ENCODE peak calls at places on chromosome 9, in seven cellular contexts. K, W, Y, E, C, D and O are unnamed samples.

GRCh38 chr9:127213859-127214258 is 50.7 kb upstream of the GARNL3 start:
- DNase-seq in K (no peak), W (no peak), Y (no peak), E (no peak), C (no peak), D (no peak), O (no peak)

GRCh38 chr9:83572524-83572923 is 34.3 kb upstream of the FRMD3 start:
- DNase-seq in K (no peak), W (no peak), Y (no peak), E (no peak), C (no peak), D (no peak), O (no peak)

GRCh38 chr9:76887003-76887821 is 18.7 kb downstream of the PRUNE2 start:
- DNase-seq in K (no peak), W (no peak), Y (no peak), E (no peak), C (no peak), D (no peak), O (no peak)

GRCh38 chr9:93207326-93207814 is 23.4 kb downstream of the WNK2 start:
- DNase-seq in K (peak), W (no peak), Y (no peak), E (no peak), C (no peak), D (no peak), O (no peak)

GRCh38 chr9:87573841-87574342 is 76.2 kb downstream of the DAPK1 start:
- DNase-seq in K (no peak), W (no peak), Y (no peak), E (no peak), C (no peak), D (no peak), O (no peak)

GRCh38 chr9:37995348-37995737 is 73.7 kb downstream of the SHB start:
- DNase-seq in K (no peak), W (no peak), Y (no peak), E (no peak), C (no peak), D (no peak), O (no peak)

GRCh38 chr9:124342946-124343485 is 72.2 kb downstream of the PSMB7 start:
- DNase-seq in K (no peak), W (no peak), Y (no peak), E (no peak), C (no peak), D (no peak), O (no peak)

GRCh38 chr9:98607152-98607551 is 101.6 kb downstream of the GABBR2 start:
- DNase-seq in K (no peak), W (no peak), Y (no peak), E (no peak), C (no peak), D (no peak), O (no peak)

GRCh38 chr9:128087262-128087661 is 19.2 kb downstream of the SLC25A25 start:
- DNase-seq in K (no peak), W (no peak), Y (no peak), E (no peak), C (no peak), D (no peak), O (no peak)

GRCh38 chr9:79946718-79947117 is 375.0 kb downstream of the TLE4 start:
- DNase-seq in K (no peak), W (no peak), Y (no peak), E (no peak), C (no peak), D (no peak), O (no peak)

GRCh38 chr9:112180387-112180881 is 5.3 kb upstream of the SUSD1 start:
- DNase-seq in K (no peak), W (no peak), Y (peak), E (no peak), C (peak), D (no peak), O (no peak)

GRCh38 chr9:109088221-109088620 is 31.5 kb downstream of the TMEM245 start:
- DNase-seq in K (no peak), W (no peak), Y (no peak), E (no peak), C (no peak), D (no peak), O (no peak)

GRCh38 chr9:128393171-128393761 is 22.1 kb downstream of the URM1 start:
- DNase-seq in K (peak), W (no peak), Y (no peak), E (no peak), C (no peak), D (no peak), O (no peak)

GRCh38 chr9:27183701-27184100 is 74.7 kb downstream of the TEK start:
- DNase-seq in K (no peak), W (no peak), Y (no peak), E (no peak), C (no peak), D (no peak), O (no peak)

GRCh38 chr9:115107701-115108100 is 10.3 kb downstream of the TNC start:
- DNase-seq in K (no peak), W (no peak), Y (no peak), E (no peak), C (no peak), D (no peak), O (no peak)

GRCh38 chr9:124770359-124771020 is 621 bp downstream of the NR6A1 start:
- DNase-seq in K (peak), W (no peak), Y (no peak), E (no peak), C (peak), D (no peak), O (no peak)

GRCh38 chr9:86126998-86127972 is 27.9 kb upstream of the GOLM1 start:
- DNase-seq in K (peak), W (peak), Y (peak), E (no peak), C (peak), D (no peak), O (no peak)

GRCh38 chr9:2726620-2727335 is 9.5 kb downstream of the KCNV2 start:
- DNase-seq in K (no peak), W (no peak), Y (no peak), E (no peak), C (no peak), D (no peak), O (no peak)

GRCh38 chr9:107816187-107817021 is 326.8 kb upstream of the KLF4 start:
- DNase-seq in K (no peak), W (no peak), Y (no peak), E (no peak), C (no peak), D (peak), O (no peak)

GRCh38 chr9:107819772-107820171 is 330.2 kb upstream of the KLF4 start:
- DNase-seq in K (no peak), W (no peak), Y (no peak), E (no peak), C (no peak), D (no peak), O (no peak)

GRCh38 chr9:107813287-107813686 is 323.7 kb upstream of the KLF4 start:
- DNase-seq in K (no peak), W (no peak), Y (no peak), E (no peak), C (no peak), D (no peak), O (no peak)

GRCh38 chr9:107810493-107810931 is 320.9 kb upstream of the KLF4 start:
- DNase-seq in K (no peak), W (no peak), Y (no peak), E (no peak), C (no peak), D (no peak), O (no peak)

DNA sequence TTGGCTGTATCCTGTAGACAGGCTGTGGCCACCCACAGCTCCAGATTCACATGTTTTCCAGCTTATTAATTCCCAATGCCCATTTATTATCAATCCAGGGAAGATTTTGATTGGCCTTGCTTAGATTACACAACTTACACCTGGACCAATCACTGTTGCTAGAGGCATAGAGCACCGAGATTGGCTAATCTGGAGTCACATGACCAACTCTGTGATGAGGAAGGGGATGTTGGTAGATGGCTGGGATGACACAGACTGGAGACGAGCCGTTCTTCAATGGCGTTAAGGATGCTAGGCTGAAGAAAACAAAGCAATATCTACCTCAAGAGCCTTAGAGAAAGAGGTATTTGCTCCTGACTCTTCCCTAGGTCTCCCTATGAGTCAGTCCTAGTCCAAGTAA is 326.2 kb upstream of the KLF4 start:
- DNase-seq in K (no peak), W (no peak), Y (no peak), E (no peak), C (no peak), D (no peak), O (no peak)
- TF ChIP-seq TAF1 in K (no peak), W (no peak), Y (no peak), E (no peak), C (no peak), D (no peak), O (no peak)

GRCh38 chr9:70495514-70495913 is 81.1 kb upstream of the KLF9 start:
- DNase-seq in K (no peak), W (no peak), Y (no peak), E (no peak), C (peak), D (no peak), O (no peak)

GRCh38 chr9:70490478-70490877 is 76.0 kb upstream of the KLF9 start:
- DNase-seq in K (no peak), W (no peak), Y (no peak), E (no peak), C (no peak), D (no peak), O (no peak)

GRCh38 chr9:70491798-70492736 is 77.6 kb upstream of the KLF9 start:
- DNase-seq in K (no peak), W (no peak), Y (no peak), E (no peak), C (no peak), D (no peak), O (no peak)

GRCh38 chr9:70494221-70494620 is 79.8 kb upstream of the KLF9 start:
- DNase-seq in K (no peak), W (no peak), Y (no peak), E (no peak), C (no peak), D (no peak), O (no peak)

GRCh38 chr9:70493046-70493445 is 78.6 kb upstream of the KLF9 start:
- DNase-seq in K (no peak), W (no peak), Y (no peak), E (no peak), C (no peak), D (no peak), O (no peak)
- TF ChIP-seq POLR2AphosphoS5 in K (no peak), W (no peak), Y (no peak), E (no peak), C (no peak), D (no peak), O (no peak)

GRCh38 chr9:34993502-34994428 is 4.2 kb downstream of the DNAJB5 start:
- DNase-seq in K (peak), W (no peak), Y (no peak), E (no peak), C (no peak), D (no peak), O (no peak)
- TF ChIP-seq TAF1 in K (no peak), W (peak), Y (no peak), E (no peak), C (no peak), D (no peak), O (no peak)

DNA sequence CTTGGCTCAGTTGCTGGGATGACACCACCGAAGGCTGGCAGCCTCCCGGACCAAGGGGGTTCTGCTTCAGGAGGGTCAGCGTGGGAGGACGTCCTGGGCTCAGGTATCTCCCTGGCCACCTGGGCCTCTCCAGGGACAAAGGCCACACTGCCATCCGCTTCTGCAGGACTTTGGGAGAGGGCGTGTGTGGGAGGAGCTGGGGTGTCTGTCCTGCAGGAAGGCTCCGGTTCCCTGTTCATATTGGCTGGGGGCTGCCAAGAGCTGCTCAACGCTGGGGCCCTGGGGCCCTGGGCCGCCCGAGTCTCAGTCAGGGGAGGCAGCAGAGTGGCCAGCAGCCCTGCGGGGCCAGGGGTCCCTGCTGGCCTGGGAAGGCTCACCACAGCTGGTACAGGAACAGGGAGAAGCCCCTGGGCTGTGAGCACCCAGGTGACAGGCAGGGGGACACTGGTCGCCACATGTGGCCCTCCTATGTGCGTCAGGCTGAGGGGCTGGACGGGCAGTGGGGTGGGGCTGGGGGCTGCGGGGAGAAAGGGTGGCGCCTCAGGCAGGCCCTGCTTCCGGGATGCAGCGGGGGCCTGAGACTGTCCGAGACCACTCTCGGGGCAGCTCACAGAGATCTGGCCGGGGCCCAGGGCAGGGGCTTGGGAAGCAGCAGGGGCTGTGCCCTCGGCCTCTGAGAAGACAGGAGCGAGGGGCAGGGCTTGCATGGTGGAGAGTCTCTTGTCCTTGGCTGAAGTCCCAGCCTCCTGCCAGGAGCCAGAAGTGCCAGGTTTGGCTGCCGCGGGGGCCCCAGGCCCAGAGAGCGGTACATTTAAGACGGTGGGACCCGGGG is 4.9 kb upstream of the CARD9 start:
- DNase-seq in K (no peak), W (no peak), Y (no peak), E (no peak), C (no peak), D (no peak), O (no peak)
- TF ChIP-seq POLR2AphosphoS5 in K (no peak), W (no peak), Y (no peak), E (no peak), C (no peak), D (no peak), O (no peak)

DNA sequence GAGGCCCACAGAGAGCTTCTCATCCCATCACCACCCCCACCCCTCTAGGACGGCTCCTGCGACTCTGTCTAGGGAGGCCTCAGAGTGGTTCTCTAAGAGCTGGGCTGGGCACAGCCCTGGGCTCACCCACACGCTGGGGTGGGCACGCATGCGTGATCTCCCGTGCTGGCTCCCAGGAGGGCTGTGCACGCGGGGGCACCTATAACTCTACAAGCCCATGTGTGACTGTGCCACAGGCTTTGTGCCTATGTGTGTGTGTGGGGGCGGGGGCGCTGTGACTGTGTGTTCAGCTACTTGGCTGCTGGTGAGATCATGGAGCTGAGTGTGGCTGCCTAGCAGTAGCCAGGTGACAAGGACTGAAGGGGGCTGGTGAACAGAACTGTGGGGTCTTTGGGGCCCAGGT is 32.2 kb downstream of the NDUFA8 start:
- DNase-seq in K (no peak), W (no peak), Y (no peak), E (no peak), C (no peak), D (no peak), O (no peak)
- TF ChIP-seq TAF1 in K (no peak), W (no peak), Y (no peak), E (no peak), C (no peak), D (no peak), O (no peak)

GRCh38 chr9:129597355-129598088 is 23.4 kb downstream of the C9orf50 start:
- DNase-seq in K (peak), W (no peak), Y (peak), E (no peak), C (no peak), D (no peak), O (no peak)
- TF ChIP-seq POLR2AphosphoS5 in K (no peak), W (no peak), Y (peak), E (no peak), C (no peak), D (no peak), O (no peak)

DNA sequence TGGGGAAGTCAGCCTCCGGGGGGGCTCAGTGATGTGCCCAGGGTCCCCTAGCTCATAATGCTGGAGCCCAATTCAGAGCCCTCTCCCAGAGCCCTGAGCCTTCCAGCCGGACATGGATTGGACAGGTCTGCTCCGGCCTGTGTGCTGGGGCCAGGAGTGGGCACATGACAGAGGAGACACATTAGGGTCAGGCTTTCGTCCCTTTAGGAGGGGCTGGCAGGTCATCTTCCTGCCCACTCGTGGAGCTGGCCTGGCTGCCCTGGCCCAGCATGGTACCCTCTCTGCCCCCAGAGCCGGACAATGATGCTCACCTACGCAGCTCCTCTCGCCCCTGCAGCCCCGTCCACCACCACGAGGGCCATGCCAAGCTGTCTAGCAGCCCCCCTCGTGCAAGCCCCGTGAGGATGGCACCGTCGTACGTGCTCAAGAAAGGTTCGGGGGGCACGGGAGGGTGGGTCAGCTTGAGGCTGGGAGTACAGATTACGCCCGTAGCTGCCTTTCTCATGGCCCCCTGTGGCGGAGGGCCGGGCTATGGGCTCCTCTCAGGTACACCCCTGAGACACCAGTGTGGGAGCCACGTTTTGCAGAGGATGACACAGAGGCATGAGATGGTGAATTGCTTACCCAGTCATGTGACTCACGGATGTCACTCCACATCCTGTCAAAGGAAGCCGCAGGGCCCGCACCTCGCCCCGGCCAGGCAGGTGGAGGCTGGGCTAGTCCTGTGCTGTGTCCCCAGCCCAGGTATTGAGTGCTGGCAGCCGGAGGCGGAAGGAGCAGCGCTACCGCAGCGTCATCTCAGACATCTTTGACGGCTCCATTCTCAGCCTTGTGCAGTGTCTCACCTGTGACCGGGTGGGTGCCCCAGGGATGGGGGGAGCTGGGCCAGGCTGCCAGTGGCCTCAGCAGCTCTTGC is 33.6 kb downstream of the USP20 start:
- DNase-seq in K (no peak), W (no peak), Y (no peak), E (no peak), C (no peak), D (no peak), O (no peak)
- TF ChIP-seq TAF1 in K (no peak), W (no peak), Y (no peak), E (no peak), C (no peak), D (no peak), O (no peak)

DNA sequence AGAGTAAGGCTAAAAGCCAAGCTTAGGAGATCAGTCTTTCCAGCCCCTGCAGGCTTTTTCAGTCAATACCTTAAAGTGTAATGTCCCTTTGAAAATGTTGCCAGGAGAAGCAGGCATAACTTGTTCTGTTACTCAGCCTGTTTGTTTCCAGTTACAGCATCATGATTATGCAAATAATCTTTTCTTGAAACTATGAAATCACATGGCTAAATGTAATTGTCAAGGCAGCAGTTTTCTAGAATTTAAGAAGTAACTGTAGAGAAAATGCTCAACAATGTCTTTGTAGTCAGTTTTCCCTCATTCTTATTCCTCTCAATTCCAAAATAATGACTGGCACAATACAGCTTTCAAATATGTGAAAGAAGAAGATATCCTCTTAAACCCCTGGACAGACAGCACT is 1.9 kb upstream of the GPR107 start:
- DNase-seq in K (no peak), W (no peak), Y (no peak), E (no peak), C (peak), D (no peak), O (no peak)
- TF ChIP-seq POLR2AphosphoS5 in K (no peak), W (no peak), Y (no peak), E (no peak), C (no peak), D (no peak), O (no peak)